ENCODE peak calls at places on chromosomes 3 and 15, in five cellular contexts. A is BE2C, F is small intestine, I is SJSA1, Z is uterus. D is an unnamed sample. For H3K36me3, the result is how much of the 10 kb centered on the place peaks cover.

GRCh38 chr15:81336568-81336967 is 12.6 kb upstream of the STARD5 start:
- DNase-seq in A (no peak), F (no peak), I (no peak), Z (no peak), D (no peak)

GRCh38 chr15:57559875-57560274 is 31.8 kb upstream of the MYZAP start:
- DNase-seq in A (peak), F (peak), I (no peak), Z (peak), D (no peak)

GRCh38 chr3:197600796-197601565 is 45.2 kb upstream of the BDH1 start:
- DNase-seq in A (no peak), F (no peak), I (peak), Z (no peak), D (peak)

GRCh38 chr15:75063338-75063737 is 39.9 kb downstream of the PPCDC start:
- DNase-seq in A (no peak), F (no peak), I (no peak), Z (no peak), D (no peak)

GRCh38 chr3:32733631-32734229 is 48.7 kb downstream of the CNOT10 start:
- DNase-seq in A (no peak), F (peak), I (peak), Z (no peak), D (peak)

GRCh38 chr3:49661281-49661680 is 12.9 kb upstream of the APEH start:
- DNase-seq in A (no peak), F (no peak), I (no peak), Z (no peak), D (no peak)

GRCh38 chr3:119403201-119403600 is 60.2 kb downstream of the TMEM39A start:
- DNase-seq in A (no peak), F (no peak), I (no peak), Z (no peak), D (no peak)

GRCh38 chr15:37865687-37866086 is 68.8 kb upstream of the TMCO5A start:
- DNase-seq in A (no peak), F (no peak), I (no peak), Z (no peak), D (no peak)

GRCh38 chr15:42772126-42772525 is 35.2 kb upstream of the CDAN1 start:
- DNase-seq in A (no peak), F (no peak), I (no peak), Z (peak), D (no peak)

GRCh38 chr15:99845009-99845408 is 111.8 kb upstream of the LYSMD4 start:
- DNase-seq in A (no peak), F (no peak), I (no peak), Z (no peak), D (no peak)

GRCh38 chr3:146067048-146067447 is 93.9 kb downstream of the PLOD2 start:
- DNase-seq in A (no peak), F (no peak), I (peak), Z (no peak), D (peak)

GRCh38 chr3:187169231-187169960 is 27.9 kb upstream of the RTP1 start:
- DNase-seq in A (no peak), F (no peak), I (peak), Z (no peak), D (no peak)

GRCh38 chr3:101466465-101467309 is 46.3 kb downstream of the SENP7 start:
- DNase-seq in A (no peak), F (peak), I (no peak), Z (no peak), D (no peak)

GRCh38 chr3:56837196-56837955 is 35.6 kb upstream of the ARHGEF3 start:
- DNase-seq in A (no peak), F (no peak), I (no peak), Z (no peak), D (peak)

GRCh38 chr15:36614016-36614415 is 34.6 kb downstream of the CDIN1 start:
- DNase-seq in A (no peak), F (no peak), I (no peak), Z (no peak), D (no peak)

GRCh38 chr3:189720746-189721426 is 89.7 kb downstream of the TP63 start:
- DNase-seq in A (no peak), F (no peak), I (no peak), Z (no peak), D (no peak)

GRCh38 chr3:9217784-9218513 is 31.5 kb downstream of the SRGAP3 start:
- DNase-seq in A (peak), F (no peak), I (no peak), Z (no peak), D (no peak)

GRCh38 chr3:70824785-70825184 is 512.3 kb upstream of the MDFIC2 start:
- DNase-seq in A (no peak), F (no peak), I (no peak), Z (no peak), D (peak)

GRCh38 chr15:60134609-60135008 is 130.5 kb downstream of the FOXB1 start:
- DNase-seq in A (no peak), F (peak), I (no peak), Z (no peak), D (no peak)

GRCh38 chr15:85532689-85533088 is 152.3 kb downstream of the AKAP13 start:
- DNase-seq in A (no peak), F (no peak), I (no peak), Z (no peak), D (no peak)

GRCh38 chr3:53709256-53709655 is 137.0 kb downstream of the CHDH start:
- DNase-seq in A (no peak), F (no peak), I (no peak), Z (no peak), D (no peak)

GRCh38 chr3:43695443-43695842 is 4.7 kb downstream of the ABHD5 start:
- DNase-seq in A (no peak), F (no peak), I (no peak), Z (no peak), D (no peak)

GRCh38 chr3:196537319-196537984 is 22.3 kb upstream of the SMCO1 start:
- DNase-seq in A (peak), F (peak), I (no peak), Z (peak), D (no peak)

GRCh38 chr3:190261740-190262139 is 60.5 kb downstream of the CLDN1 start:
- DNase-seq in A (no peak), F (no peak), I (peak), Z (no peak), D (no peak)

GRCh38 chr3:128541246-128541645 is 48.2 kb upstream of the GATA2 start:
- DNase-seq in A (no peak), F (no peak), I (no peak), Z (no peak), D (no peak)

GRCh38 chr3:18772699-18773305 is 347.7 kb upstream of the SATB1 start:
- DNase-seq in A (no peak), F (no peak), I (no peak), Z (no peak), D (no peak)

GRCh38 chr3:155744626-155745324 is at the start of gene PLCH1:
- DNase-seq in A (peak), F (peak), I (peak), Z (peak), D (no peak)

GRCh38 chr15:52095597-52096262 is 16.8 kb downstream of the BCL2L10 start:
- DNase-seq in A (no peak), F (peak), I (peak), Z (no peak), D (no peak)

GRCh38 chr15:72042865-72043264 is 75.1 kb downstream of the MYO9A start:
- DNase-seq in A (no peak), F (no peak), I (no peak), Z (no peak), D (no peak)

GRCh38 chr3:146948161-146948560 is 343.0 kb upstream of the PLSCR5 start:
- DNase-seq in A (no peak), F (no peak), I (no peak), Z (no peak), D (no peak)

GRCh38 chr15:75661041-75661778 is 13.5 kb downstream of the SNX33 start:
- DNase-seq in A (no peak), F (peak), I (peak), Z (peak), D (peak)

GRCh38 chr15:40190591-40190990 is 29.7 kb downstream of the BUB1B start:
- DNase-seq in A (no peak), F (no peak), I (no peak), Z (no peak), D (peak)

GRCh38 chr3:133376805-133377204 is 23.1 kb upstream of the BFSP2 start:
- DNase-seq in A (peak), F (no peak), I (no peak), Z (no peak), D (no peak)

GRCh38 chr3:4421121-4421520 is 45.9 kb downstream of the SUMF1 start:
- DNase-seq in A (no peak), F (peak), I (no peak), Z (no peak), D (no peak)

GRCh38 chr3:41893977-41894376 is 67.9 kb downstream of the ULK4 start:
- DNase-seq in A (no peak), F (peak), I (peak), Z (no peak), D (no peak)

GRCh38 chr3:195869413-195870001 is 38.8 kb downstream of the TNK2 start:
- DNase-seq in A (no peak), F (no peak), I (no peak), Z (no peak), D (no peak)

DNA sequence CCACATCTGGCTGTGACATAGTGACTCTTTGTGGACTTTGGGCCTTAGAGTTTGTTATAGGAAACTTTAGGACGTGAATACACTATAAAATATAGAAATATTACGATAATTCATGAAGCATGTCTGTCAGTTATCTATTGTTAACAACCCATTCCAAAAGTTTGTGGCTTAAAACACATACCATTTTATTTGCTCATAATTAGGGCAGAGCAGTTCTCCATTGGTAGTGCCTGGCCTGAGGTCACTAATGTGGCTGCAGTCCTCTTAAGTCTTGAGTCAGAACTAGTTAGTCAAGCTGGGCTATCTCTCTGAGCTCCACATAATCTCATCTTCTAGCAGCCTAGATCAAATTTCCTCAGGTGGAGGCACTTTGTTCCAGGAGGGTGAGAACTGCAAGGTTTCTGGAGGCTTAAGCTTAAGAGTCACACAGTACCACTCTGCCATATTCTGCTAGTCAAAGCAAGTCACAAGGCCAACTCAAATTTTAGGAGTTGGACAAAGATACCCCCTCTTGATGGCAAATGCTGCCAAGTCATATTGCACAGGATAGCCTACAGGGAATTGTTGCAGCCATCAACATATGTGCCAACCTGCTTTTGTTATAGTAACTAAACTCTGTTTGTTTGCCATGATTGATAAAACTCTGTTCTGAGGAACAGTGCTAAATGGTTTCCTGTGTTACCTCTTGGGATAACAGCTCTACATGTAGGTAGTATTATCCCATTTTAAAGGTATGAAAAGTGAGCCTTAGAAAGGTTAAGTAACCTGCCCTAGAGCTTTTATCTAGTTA is 8.7 kb downstream of the ATXN7 start:
- DNase-seq in A (no peak), F (no peak), I (no peak), Z (no peak), D (peak)
- H3K4me3 ChIP-seq in A (no peak), F (no peak), I (no peak), Z (no peak), D (no peak)

DNA sequence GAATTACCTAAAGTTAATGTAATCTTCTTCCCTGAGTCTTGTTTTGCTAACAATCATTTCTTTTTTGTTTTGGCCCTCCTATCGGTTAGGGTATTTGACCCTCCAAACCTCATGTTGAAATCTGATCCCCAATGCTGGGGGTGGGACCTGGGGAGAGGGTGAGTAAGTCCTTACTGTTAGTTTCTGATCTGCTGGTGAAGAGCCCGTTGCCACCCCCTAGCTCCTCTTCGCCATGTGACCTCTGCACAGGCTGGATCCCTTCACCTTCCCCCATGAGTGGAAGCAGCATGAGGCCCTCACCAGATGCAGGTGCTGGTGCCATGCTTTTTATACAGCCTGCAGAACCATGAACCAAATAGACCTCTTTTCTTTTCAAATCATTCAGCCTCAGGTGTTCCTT is 62.8 kb upstream of the ADCY5 start:
- DNase-seq in A (no peak), F (no peak), I (no peak), Z (no peak), D (no peak)
- H3K36me3 ChIP-seq in A (under half), F (under half), I (under half), Z (under half), D (under half)

DNA sequence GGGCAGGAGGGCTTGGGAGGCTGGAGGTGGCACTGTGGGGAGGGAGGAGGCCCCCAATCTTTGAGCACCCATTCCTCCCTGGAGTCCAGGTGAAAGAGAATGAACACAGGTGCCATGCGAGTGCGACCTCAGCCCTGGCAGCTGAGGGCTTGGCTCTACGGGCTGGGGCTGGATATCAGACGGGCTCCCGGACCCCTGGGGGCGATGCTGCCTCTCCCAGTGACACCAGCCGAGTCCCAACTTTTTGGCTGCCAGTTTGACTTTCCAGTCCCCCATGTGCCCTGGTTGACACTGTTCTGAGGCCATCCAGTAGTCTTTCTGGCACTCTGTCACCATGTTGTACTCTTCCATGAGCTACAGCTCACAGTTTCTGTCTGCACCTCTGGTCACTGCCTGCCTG is 1.2 kb downstream of the VILL start:
- DNase-seq in A (no peak), F (no peak), I (no peak), Z (no peak), D (no peak)
- H3K4me3 ChIP-seq in A (no peak), F (peak), I (no peak), Z (no peak), D (no peak)

GRCh38 chr3:184354740-184355139 is 6.7 kb downstream of the CLCN2 start:
- DNase-seq in A (no peak), F (no peak), I (no peak), Z (no peak), D (no peak)
- H3K36me3 ChIP-seq in A (under half), F (under half), I (half or more), Z (under half), D (under half)

DNA sequence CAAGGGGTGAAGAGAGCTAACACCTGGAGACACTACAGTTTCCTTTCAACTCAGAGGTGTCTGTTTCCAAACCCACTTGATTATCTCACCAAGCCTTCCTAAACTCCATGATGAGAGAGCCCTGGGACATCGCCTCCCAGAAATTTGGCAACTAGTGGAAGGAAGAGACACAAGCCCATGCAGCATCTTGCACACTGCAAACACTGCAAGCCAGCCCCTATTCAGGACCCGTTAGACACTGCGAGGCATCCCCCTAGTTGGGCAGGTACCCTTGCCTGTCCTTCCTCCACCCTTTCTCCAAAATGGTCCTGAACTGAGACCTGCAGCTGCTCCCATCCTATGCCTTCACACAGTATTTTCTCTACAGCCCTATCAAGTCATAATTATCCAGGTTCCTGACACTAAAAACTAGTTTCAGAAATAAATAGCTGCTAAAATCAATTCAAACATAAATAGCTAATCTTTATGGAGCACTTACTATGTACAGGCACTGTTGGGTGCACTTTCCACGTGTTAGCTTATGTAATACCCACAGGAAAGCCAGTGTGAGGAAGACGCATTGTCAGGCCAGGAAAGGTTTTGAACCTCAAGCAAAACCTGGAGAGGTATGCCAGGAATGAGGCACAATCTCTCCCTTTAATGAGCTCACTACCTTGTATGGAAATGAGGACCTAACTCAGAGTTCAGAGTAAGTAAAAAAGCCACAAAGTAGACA is 2.8 kb downstream of the MAGI1 start:
- DNase-seq in A (no peak), F (peak), I (no peak), Z (no peak), D (no peak)
- H3K4me3 ChIP-seq in A (no peak), F (peak), I (no peak), Z (peak), D (no peak)

GRCh38 chr15:89591834-89592233 is 16.6 kb downstream of the TICRR start:
- DNase-seq in A (no peak), F (no peak), I (no peak), Z (no peak), D (no peak)

GRCh38 chr15:89587955-89588354 is 12.7 kb downstream of the TICRR start:
- DNase-seq in A (no peak), F (no peak), I (no peak), Z (no peak), D (peak)

DNA sequence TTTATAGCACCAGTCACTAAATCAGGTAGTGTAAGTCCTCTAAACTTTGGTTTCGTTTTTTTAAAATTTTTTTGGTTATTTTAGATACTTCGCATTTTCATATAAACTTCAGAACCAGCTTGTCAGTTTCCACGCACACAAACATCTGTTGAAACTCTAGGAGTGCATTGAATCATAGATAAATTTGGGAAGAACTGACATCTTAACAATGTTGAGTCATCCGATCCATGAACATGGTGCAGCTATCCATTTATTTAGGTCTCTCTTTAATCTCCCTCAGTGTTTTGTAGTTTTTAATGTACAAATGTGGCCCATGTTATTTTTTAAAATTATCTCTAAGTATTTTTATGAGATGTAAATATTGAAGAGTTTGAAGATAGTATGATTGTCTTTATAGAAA is 17.7 kb downstream of the TICRR start:
- DNase-seq in A (no peak), F (no peak), I (no peak), Z (no peak), D (no peak)
- H3K36me3 ChIP-seq in A (half or more), F (under half), I (half or more), Z (under half), D (under half)

DNA sequence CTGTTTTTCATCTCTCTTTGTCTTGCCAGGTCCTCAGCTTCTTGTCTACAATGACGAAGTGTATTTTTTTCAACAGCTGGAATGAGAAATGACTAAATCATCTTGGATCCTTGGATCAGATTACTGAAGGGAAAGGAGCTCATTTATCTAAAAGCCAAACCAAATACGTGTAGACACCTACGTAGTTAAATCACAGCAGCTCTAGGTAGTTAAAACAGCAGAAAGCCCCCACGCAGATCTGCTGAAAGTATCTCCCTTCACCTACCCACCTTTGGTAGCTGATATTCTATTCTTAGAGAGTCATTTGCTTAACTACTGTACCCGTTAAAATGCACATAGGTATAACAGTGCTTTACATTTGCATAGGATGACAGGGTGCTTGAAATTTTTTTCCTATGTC is 105.5 kb upstream of the WNT5A start:
- DNase-seq in A (no peak), F (no peak), I (no peak), Z (no peak), D (no peak)
- H3K4me3 ChIP-seq in A (no peak), F (no peak), I (no peak), Z (no peak), D (no peak)

DNA sequence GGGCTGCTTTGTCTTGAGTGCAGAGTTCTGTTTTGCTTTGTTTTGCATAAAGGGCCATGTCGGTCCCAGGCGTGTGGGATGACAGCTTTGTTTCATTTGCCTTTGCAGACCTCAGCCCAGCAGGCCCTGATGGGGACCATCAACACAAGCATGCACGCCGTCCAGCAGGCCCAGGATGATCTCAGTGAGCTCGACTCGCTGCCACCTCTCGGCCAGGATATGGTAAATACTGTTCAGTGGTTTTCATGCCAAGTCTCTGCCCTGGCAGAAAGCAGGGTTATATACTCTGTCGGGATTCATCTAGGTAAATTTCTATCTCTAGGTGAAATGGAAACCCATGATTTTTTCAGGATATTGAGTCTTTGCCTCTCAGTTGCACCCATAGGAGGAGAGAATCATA is 343.9 kb upstream of the TPM1 start:
- DNase-seq in A (no peak), F (no peak), I (no peak), Z (no peak), D (no peak)
- H3K36me3 ChIP-seq in A (under half), F (under half), I (under half), Z (under half), D (under half)

D was measured in kidney epithelial cell.